ENCODE peak calls at places on chromosomes 3 and 15, in nine cellular contexts. O is activated CD8-positive, alpha-beta memory T cell treated with anti-CD3 and anti-CD28 coated beads for 48 hours; Q is NCI-H1092; C is activated T-helper 1 cell treated with Interleukin-2 at 50 U/mL for 16 hours; B is Calu3; X is fibroblast of the aortic adventitia; J is astrocyte; F is AG09309; R is GM12878. V is an unnamed sample.

GRCh38 chr3:4232798-4233197 is 70.4 kb upstream of the SETMAR start:
- DNase-seq in X (no peak), C (no peak), J (no peak), Q (no peak), B (no peak), O (no peak), R (no peak), F (no peak), V (no peak)

GRCh38 chr15:65917936-65918335 is 48.6 kb downstream of the RAB11A start:
- DNase-seq in B (no peak), R (no peak), X (no peak), J (no peak), C (no peak), O (no peak), F (no peak), Q (no peak), V (no peak)

GRCh38 chr3:156252656-156253055 is 132.3 kb downstream of the KCNAB1 start:
- DNase-seq in R (no peak), O (no peak), C (no peak), F (no peak), X (no peak), Q (no peak), B (no peak), J (peak; percentile 56), V (no peak)

GRCh38 chr3:179807588-179807987 is 154.7 kb downstream of the USP13 start:
- DNase-seq in C (no peak), F (no peak), J (no peak), O (no peak), B (no peak), Q (no peak), R (no peak), X (no peak), V (no peak)

GRCh38 chr15:92614301-92614700 is 41.3 kb downstream of the FAM174B start:
- DNase-seq in Q (no peak), C (no peak), X (no peak), O (no peak), J (no peak), F (no peak), R (no peak), B (no peak), V (no peak)

GRCh38 chr3:15892311-15892710 is 94.5 kb upstream of the ANKRD28 start:
- DNase-seq in C (no peak), B (no peak), X (no peak), F (no peak), R (no peak), O (no peak), J (no peak), Q (no peak), V (no peak)

GRCh38 chr3:133744241-133744640 is 2.0 kb upstream of the TF start:
- DNase-seq in Q (no peak), O (no peak), R (no peak), B (no peak), F (no peak), C (no peak), X (no peak), J (no peak), V (no peak)

GRCh38 chr3:30913176-30913575 is 18.7 kb upstream of the GADL1 start:
- DNase-seq in Q (no peak), O (no peak), X (peak; percentile 72), B (no peak), C (no peak), F (peak; percentile 57), R (no peak), J (no peak), V (no peak)

GRCh38 chr3:36911990-36912804 is 32.7 kb downstream of the TRANK1 start:
- DNase-seq in F (peak; percentile 27), X (peak; percentile 82), B (peak; percentile 11), C (no peak), J (peak; percentile 86), Q (no peak), O (no peak), R (peak; percentile 97), V (peak; percentile 59)

GRCh38 chr3:27431116-27431515 is 53.1 kb downstream of the SLC4A7 start:
- DNase-seq in X (peak; percentile 98), F (peak; percentile 92), B (peak; percentile 50), C (no peak), J (peak; percentile 99), R (no peak), Q (no peak), O (no peak), V (peak; percentile 55)

GRCh38 chr3:133878518-133878917 is 17.2 kb downstream of the RAB6B start:
- DNase-seq in B (no peak), O (no peak), R (no peak), J (no peak), X (no peak), C (no peak), F (no peak), Q (no peak), V (no peak)

GRCh38 chr3:24521306-24522154 is 26.9 kb upstream of the THRB start:
- DNase-seq in B (peak; percentile 59), J (peak; percentile 23), X (peak; percentile 25), Q (peak; percentile 15), C (no peak), R (no peak), F (no peak), O (no peak), V (peak; percentile 29)

GRCh38 chr3:132268956-132269355 is 48.3 kb upstream of the ACP3 start:
- DNase-seq in B (peak; percentile 57), J (no peak), C (no peak), Q (no peak), F (no peak), O (no peak), X (peak; percentile 34), R (no peak), V (no peak)

GRCh38 chr3:127479449-127479848 is 111.1 kb downstream of the TPRA1 start:
- DNase-seq in F (no peak), R (no peak), J (no peak), B (no peak), Q (peak; percentile 27), X (no peak), O (no peak), C (no peak), V (no peak)

GRCh38 chr15:87735536-87735935 is 521.0 kb downstream of the NTRK3 start:
- DNase-seq in O (no peak), F (no peak), C (no peak), Q (no peak), J (no peak), X (no peak), B (no peak), R (no peak), V (no peak)

GRCh38 chr3:66336358-66336766 is 115.6 kb downstream of the SLC25A26 start:
- DNase-seq in B (no peak), O (no peak), X (peak; percentile 91), J (peak; percentile 89), R (no peak), F (peak; percentile 33), Q (no peak), C (no peak), V (no peak)

GRCh38 chr3:48598323-48599076 is 3.4 kb upstream of the COL7A1 start:
- DNase-seq in J (peak; percentile 74), B (no peak), X (peak; percentile 86), C (no peak), F (peak; percentile 88), Q (no peak), O (no peak), R (no peak), V (peak; percentile 88)

V was measured in RWPE1.